ENCODE peak calls at places on chromosomes 4 and X, in five cellular contexts. N is T-helper 2 cell, X is anterior cingulate cortex, T is fibroblast of the conjunctiva, K is HCT116. B is an unnamed sample.

GRCh38 chr4:144611850-144612249 is 34.1 kb upstream of the HHIP start:
- DNase-seq in N (peak), X (no peak), T (peak), K (peak), B (peak)

GRCh38 chr4:16226816-16227461 is 668 bp upstream of the TAPT1 start:
- DNase-seq in N (peak), X (peak), T (no peak), K (no peak), B (peak)

GRCh38 chr4:141134051-141134450 is 782 bp upstream of the RNF150 start:
- DNase-seq in N (no peak), X (no peak), T (no peak), K (no peak), B (peak)

GRCh38 chr4:177380730-177381287 is 61.4 kb downstream of the AGA start:
- DNase-seq in N (peak), X (no peak), T (no peak), K (no peak), B (peak)

GRCh38 chr4:6469898-6470501 is 2.4 kb downstream of the PPP2R2C start:
- DNase-seq in N (no peak), X (no peak), T (no peak), K (no peak), B (no peak)

GRCh38 chrX:29687687-29688086 is 527.7 kb upstream of the MAGEB2 start:
- DNase-seq in N (no peak), X (no peak), T (no peak), K (no peak), B (peak)

GRCh38 chrX:154321624-154322023 is 26.0 kb downstream of the TKTL1 start:
- DNase-seq in N (no peak), X (no peak), T (no peak), K (no peak), B (no peak)

GRCh38 chr4:25172964-25173917 is 13.0 kb upstream of the SEPSECS start:
- DNase-seq in N (no peak), X (peak), T (peak), K (peak), B (peak)

GRCh38 chrX:135308345-135308855 is 880 bp upstream of the ETDC start:
- DNase-seq in N (no peak), X (no peak), T (no peak), K (no peak), B (no peak)

GRCh38 chr4:101419324-101420135 is 72.2 kb upstream of the PPP3CA start:
- DNase-seq in N (peak), X (no peak), T (no peak), K (no peak), B (no peak)

GRCh38 chr4:16056681-16057400 is 27.0 kb downstream of the PROM1 start:
- DNase-seq in N (no peak), X (peak), T (no peak), K (no peak), B (no peak)

GRCh38 chr4:88448905-88449689 is 7.8 kb upstream of the HERC5 start:
- DNase-seq in N (no peak), X (no peak), T (no peak), K (no peak), B (no peak)

GRCh38 chr4:4541040-4541631 is 712 bp downstream of the STX18 start:
- DNase-seq in N (peak), X (no peak), T (no peak), K (no peak), B (peak)

GRCh38 chr4:37812713-37813112 is 13.8 kb upstream of the PGM2 start:
- DNase-seq in N (no peak), X (no peak), T (no peak), K (no peak), B (peak)

GRCh38 chr4:1375051-1375721 is 28.2 kb downstream of the UVSSA start:
- DNase-seq in N (no peak), X (no peak), T (no peak), K (no peak), B (no peak)